ENCODE peak calls at places on chromosomes 3 and 15, in five cellular contexts. H, V, T, P and B are unnamed samples.

GRCh38 chr3:190209533-190209932 is 88.8 kb upstream of the P3H2 start:
- DNase-seq in H (no peak), V (no peak), T (no peak), P (no peak), B (no peak)

GRCh38 chr3:111621535-111621934 is 26.4 kb upstream of the ZBED2 start:
- DNase-seq in H (peak), V (no peak), T (peak), P (peak), B (peak)

GRCh38 chr15:67107014-67107812 is 41.8 kb downstream of the SMAD3 start:
- DNase-seq in H (peak), V (no peak), T (peak), P (no peak), B (peak)

GRCh38 chr15:60370804-60371700 is 26.7 kb downstream of the ANXA2 start:
- DNase-seq in H (no peak), V (no peak), T (peak), P (no peak), B (no peak)

GRCh38 chr3:45499529-45499928 is 95.0 kb upstream of the LIMD1 start:
- DNase-seq in H (no peak), V (no peak), T (peak), P (peak), B (no peak)

GRCh38 chr3:137110392-137110996 is 152.7 kb downstream of the IL20RB start:
- DNase-seq in H (peak), V (no peak), T (peak), P (peak), B (peak)

GRCh38 chr15:66670698-66671580 is 31.1 kb upstream of the SMAD6 start:
- DNase-seq in H (peak), V (no peak), T (peak), P (peak), B (peak)

GRCh38 chr3:52792413-52792812 is 2.2 kb upstream of the ITIH3 start:
- DNase-seq in H (peak), V (no peak), T (peak), P (no peak), B (no peak)

GRCh38 chr3:196735751-196736150 is 3.9 kb upstream of the PAK2 start:
- DNase-seq in H (no peak), V (no peak), T (no peak), P (no peak), B (no peak)

GRCh38 chr3:111585214-111585613 is 9.9 kb downstream of the ZBED2 start:
- DNase-seq in H (no peak), V (no peak), T (peak), P (no peak), B (no peak)

GRCh38 chr15:65355983-65356353 is 21.8 kb downstream of the IGDCC3 start:
- DNase-seq in H (no peak), V (no peak), T (no peak), P (no peak), B (no peak)

GRCh38 chr15:68407886-68408500 is 24.0 kb downstream of the ITGA11 start:
- DNase-seq in H (no peak), V (no peak), T (no peak), P (no peak), B (no peak)

GRCh38 chr15:99564221-99565030 is 1.4 kb upstream of the MEF2A start:
- DNase-seq in H (no peak), V (peak), T (peak), P (no peak), B (peak)

GRCh38 chr15:101277038-101277822 is at the start of gene SELENOS:
- DNase-seq in H (peak), V (no peak), T (peak), P (peak), B (peak)

GRCh38 chr3:153158961-153159735 is 2.9 kb upstream of the RAP2B start:
- DNase-seq in H (no peak), V (no peak), T (no peak), P (no peak), B (no peak)

GRCh38 chr3:41274944-41275668 is 75.8 kb downstream of the CTNNB1 start:
- DNase-seq in H (no peak), V (no peak), T (peak), P (no peak), B (no peak)

GRCh38 chr15:101201411-101202174 is 50.3 kb downstream of the CHSY1 start:
- DNase-seq in H (peak), V (no peak), T (no peak), P (peak), B (peak)

GRCh38 chr15:51883436-51883835 is 54.0 kb downstream of the TMOD3 start:
- DNase-seq in H (no peak), V (no peak), T (no peak), P (no peak), B (no peak)

GRCh38 chr3:156681003-156681402 is 6.6 kb downstream of the TIPARP start:
- DNase-seq in H (no peak), V (no peak), T (peak), P (peak), B (no peak)

GRCh38 chr15:99331366-99331765 is 80.1 kb downstream of the LRRC28 start:
- DNase-seq in H (no peak), V (no peak), T (no peak), P (no peak), B (no peak)

GRCh38 chr15:43361313-43361903 is 9.4 kb downstream of the ZSCAN29 start:
- DNase-seq in H (no peak), V (no peak), T (no peak), P (no peak), B (no peak)

GRCh38 chr3:143751643-143752178 is 96.6 kb downstream of the SLC9A9 start:
- DNase-seq in H (no peak), V (peak), T (no peak), P (no peak), B (no peak)

GRCh38 chr15:57458255-57458850 is 82.0 kb downstream of the CGNL1 start:
- DNase-seq in H (no peak), V (no peak), T (no peak), P (peak), B (no peak)

GRCh38 chr3:61665121-61665520 is 103.8 kb downstream of the PTPRG start:
- DNase-seq in H (no peak), V (no peak), T (no peak), P (no peak), B (no peak)

GRCh38 chr3:15295506-15295905 is 36.9 kb downstream of the SH3BP5 start:
- DNase-seq in H (no peak), V (no peak), T (no peak), P (no peak), B (no peak)

GRCh38 chr3:49602049-49602554 is 47.8 kb downstream of the BSN start:
- DNase-seq in H (no peak), V (no peak), T (no peak), P (no peak), B (no peak)

GRCh38 chr3:195774917-195775316 is 36.8 kb downstream of the MUC4 start:
- DNase-seq in H (peak), V (no peak), T (peak), P (peak), B (peak)

GRCh38 chr15:51759557-51760070 is 8.2 kb downstream of the TMOD2 start:
- DNase-seq in H (peak), V (no peak), T (peak), P (no peak), B (no peak)

GRCh38 chr15:29637555-29637954 is 184.7 kb downstream of the TJP1 start:
- DNase-seq in H (no peak), V (no peak), T (no peak), P (no peak), B (no peak)

GRCh38 chr15:89776274-89777072 is at the start of gene MESP2:
- DNase-seq in H (peak), V (no peak), T (peak), P (peak), B (peak)

GRCh38 chr3:114447950-114448479 is 154.2 kb downstream of the TIGIT start:
- DNase-seq in H (no peak), V (no peak), T (no peak), P (no peak), B (no peak)

GRCh38 chr15:78750566-78750965 is 60.7 kb downstream of the ADAMTS7 start:
- DNase-seq in H (no peak), V (no peak), T (no peak), P (no peak), B (no peak)
- TF ChIP-seq FOXM1 in H (no peak), V (no peak), T (no peak), P (no peak), B (no peak)

GRCh38 chr15:80002267-80002666 is 31.3 kb upstream of the BCL2A1 start:
- DNase-seq in H (no peak), V (no peak), T (no peak), P (no peak), B (no peak)

GRCh38 chr15:80007532-80007931 is 36.5 kb upstream of the BCL2A1 start:
- DNase-seq in H (no peak), V (no peak), T (peak), P (no peak), B (no peak)

GRCh38 chr15:80003171-80003570 is 32.2 kb upstream of the BCL2A1 start:
- DNase-seq in H (no peak), V (no peak), T (no peak), P (no peak), B (no peak)

GRCh38 chr15:80003934-80004472 is 33.0 kb upstream of the BCL2A1 start:
- DNase-seq in H (no peak), V (no peak), T (no peak), P (no peak), B (no peak)
- TF ChIP-seq FOXM1 in H (no peak), V (no peak), T (no peak), P (no peak), B (no peak)

DNA sequence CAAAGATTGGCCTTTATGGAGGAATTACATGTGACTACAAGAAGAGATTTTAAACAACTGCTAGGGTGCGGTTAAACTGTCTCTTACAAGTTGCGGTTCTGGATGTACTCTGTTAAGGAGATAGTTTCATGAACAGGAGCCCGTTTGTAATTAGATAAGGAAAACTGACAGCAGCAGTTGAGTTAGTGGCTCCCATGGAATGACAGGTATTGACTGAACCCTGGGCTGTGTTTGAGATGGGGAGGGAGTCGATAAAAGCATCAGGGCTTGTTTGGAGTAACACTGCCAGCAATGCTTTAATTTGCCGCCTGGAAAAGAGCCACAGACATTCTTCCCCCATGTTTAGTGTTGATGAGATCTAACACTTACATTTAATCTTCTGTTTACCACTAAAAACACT is 139.9 kb downstream of the ROBO2 start:
- DNase-seq in H (peak), V (no peak), T (peak), P (no peak), B (no peak)
- TF ChIP-seq FOXM1 in H (no peak), V (no peak), T (no peak), P (no peak), B (no peak)

GRCh38 chr15:92163641-92164040 is 230.0 kb upstream of the ST8SIA2 start:
- DNase-seq in H (no peak), V (no peak), T (no peak), P (no peak), B (no peak)
- TF ChIP-seq FOXM1 in H (no peak), V (no peak), T (no peak), P (no peak), B (no peak)

DNA sequence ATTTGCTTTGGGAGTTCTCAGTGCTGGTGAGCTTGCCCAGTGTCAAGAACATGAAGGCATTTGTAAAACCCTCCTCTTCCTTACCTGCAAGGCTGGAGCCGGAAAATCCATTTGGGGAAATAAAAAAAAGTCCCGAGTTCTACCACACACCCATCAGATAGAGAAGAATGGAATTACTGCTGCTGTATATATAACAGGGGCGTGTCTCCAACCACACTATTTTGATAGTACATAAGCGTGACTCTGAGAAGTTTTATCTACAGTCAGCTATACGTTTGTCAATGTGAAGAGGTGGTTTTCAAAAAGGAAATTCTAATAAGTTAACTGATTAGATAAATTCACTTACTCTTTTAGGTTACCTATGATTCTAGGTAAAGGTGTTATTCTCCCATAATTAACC is 1.3 kb upstream of the CPA3 start:
- DNase-seq in H (no peak), V (no peak), T (no peak), P (no peak), B (no peak)
- TF ChIP-seq FOXM1 in H (no peak), V (no peak), T (no peak), P (no peak), B (no peak)

GRCh38 chr3:64225695-64226499 is 631 bp upstream of the PRICKLE2 start:
- DNase-seq in H (no peak), V (no peak), T (no peak), P (no peak), B (no peak)

GRCh38 chr3:64222501-64222900 is 2.8 kb downstream of the PRICKLE2 start:
- DNase-seq in H (no peak), V (no peak), T (no peak), P (no peak), B (no peak)

GRCh38 chr3:64221564-64222257 is 3.6 kb downstream of the PRICKLE2 start:
- DNase-seq in H (no peak), V (no peak), T (no peak), P (no peak), B (no peak)

GRCh38 chr3:64223809-64224570 is 1.3 kb downstream of the PRICKLE2 start:
- DNase-seq in H (no peak), V (no peak), T (no peak), P (no peak), B (no peak)

DNA sequence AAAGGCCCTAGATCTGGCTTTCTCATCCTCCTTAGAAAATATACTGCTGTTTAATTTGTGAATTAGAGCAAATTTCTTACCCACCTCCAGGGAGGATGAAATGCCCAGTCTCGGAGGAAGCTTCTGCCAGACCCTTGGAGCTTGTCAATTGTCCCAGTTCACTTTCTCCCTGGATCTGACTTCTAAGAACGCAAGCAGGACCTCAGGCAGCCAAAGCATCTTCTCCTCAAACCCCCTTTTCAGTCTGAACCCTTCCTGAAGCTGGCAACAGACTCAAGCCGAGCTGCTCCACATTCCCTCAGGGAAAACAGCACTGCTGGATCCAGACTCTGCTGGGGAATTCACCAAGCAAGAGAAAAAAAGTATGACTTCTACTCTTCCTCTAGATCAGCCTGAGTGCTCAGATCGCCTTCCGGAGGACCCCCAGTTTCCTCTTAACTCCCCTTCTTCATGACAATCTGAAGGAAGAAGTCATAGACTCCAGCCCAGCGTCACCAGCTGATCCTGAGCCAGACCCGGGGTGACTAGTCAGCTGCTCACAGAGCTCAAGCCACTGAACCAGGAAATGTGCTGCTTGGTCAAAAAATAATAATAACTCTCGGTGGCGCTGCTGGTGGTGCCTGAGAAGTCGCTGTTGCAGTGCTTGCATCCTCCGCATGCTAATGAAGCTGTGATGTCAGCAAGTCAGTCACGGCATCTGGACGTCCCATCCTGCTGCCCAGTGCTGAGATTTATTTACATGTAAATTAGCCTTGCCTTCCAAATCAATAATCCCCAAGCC is at the start of gene PRICKLE2:
- DNase-seq in H (no peak), V (peak), T (no peak), P (no peak), B (peak)
- TF ChIP-seq FOXM1 in H (no peak), V (no peak), T (no peak), P (no peak), B (no peak)